ENCODE peak calls at places on chromosomes 5 and 9, in nine cellular contexts. One of them, this sample, is unnamed.

GRCh38 chr5:32420506-32420905 is 24.0 kb downstream of the ZFR start:
- DNase-seq in foreskin fibroblast: peak; percentile 61
- DNase-seq in mammary epithelial cell: peak; percentile 5
- DNase-seq in PC-9: no peak
- DNase-seq in epithelial cell of esophagus: no peak
- DNase-seq in GM06990: no peak
- DNase-seq in cardiac fibroblast: peak; percentile 50
- DNase-seq in lower lobe of right lung: no peak
- DNase-seq in IMR-90: peak; percentile 59
- DNase-seq in this sample: no peak

GRCh38 chr9:93301911-93302525 is 118.1 kb downstream of the WNK2 start:
- DNase-seq in foreskin fibroblast: no peak
- DNase-seq in mammary epithelial cell: no peak
- DNase-seq in PC-9: no peak
- DNase-seq in epithelial cell of esophagus: no peak
- DNase-seq in GM06990: no peak
- DNase-seq in cardiac fibroblast: no peak
- DNase-seq in lower lobe of right lung: peak; percentile 37
- DNase-seq in IMR-90: no peak
- DNase-seq in this sample: no peak

GRCh38 chr5:37495210-37495609 is 116.1 kb downstream of the WDR70 start:
- DNase-seq in foreskin fibroblast: peak; percentile 53
- DNase-seq in mammary epithelial cell: peak; percentile 14
- DNase-seq in PC-9: no peak
- DNase-seq in epithelial cell of esophagus: no peak
- DNase-seq in GM06990: no peak
- DNase-seq in cardiac fibroblast: peak; percentile 49
- DNase-seq in lower lobe of right lung: no peak
- DNase-seq in IMR-90: peak; percentile 39
- DNase-seq in this sample: no peak

GRCh38 chr5:162209005-162209605 is 141.5 kb downstream of the GABRG2 start:
- DNase-seq in foreskin fibroblast: no peak
- DNase-seq in mammary epithelial cell: peak; percentile 1
- DNase-seq in PC-9: peak; percentile 24
- DNase-seq in epithelial cell of esophagus: peak; percentile 16
- DNase-seq in GM06990: no peak
- DNase-seq in cardiac fibroblast: no peak
- DNase-seq in lower lobe of right lung: no peak
- DNase-seq in IMR-90: no peak
- DNase-seq in this sample: no peak

GRCh38 chr9:114384836-114385411 is 2.9 kb downstream of the AKNA start:
- DNase-seq in foreskin fibroblast: no peak
- DNase-seq in mammary epithelial cell: no peak
- DNase-seq in PC-9: no peak
- DNase-seq in epithelial cell of esophagus: no peak
- DNase-seq in GM06990: no peak
- DNase-seq in cardiac fibroblast: no peak
- DNase-seq in lower lobe of right lung: no peak
- DNase-seq in IMR-90: no peak
- DNase-seq in this sample: no peak

GRCh38 chr5:159099049-159099760 is 511 bp downstream of the EBF1 start:
- DNase-seq in foreskin fibroblast: peak; percentile 82
- DNase-seq in mammary epithelial cell: peak; percentile 50
- DNase-seq in PC-9: no peak
- DNase-seq in epithelial cell of esophagus: peak; percentile 52
- DNase-seq in GM06990: peak; percentile 84
- DNase-seq in cardiac fibroblast: peak; percentile 66
- DNase-seq in lower lobe of right lung: peak; percentile 48
- DNase-seq in IMR-90: peak; percentile 63
- DNase-seq in this sample: peak; percentile 38

GRCh38 chr5:149466457-149466972 is 84.7 kb downstream of the CSNK1A1 start:
- DNase-seq in foreskin fibroblast: peak; percentile 78
- DNase-seq in mammary epithelial cell: peak; percentile 45
- DNase-seq in PC-9: no peak
- DNase-seq in epithelial cell of esophagus: peak; percentile 72
- DNase-seq in GM06990: no peak
- DNase-seq in cardiac fibroblast: no peak
- DNase-seq in lower lobe of right lung: no peak
- DNase-seq in IMR-90: peak; percentile 95
- DNase-seq in this sample: no peak

GRCh38 chr5:172901012-172901780 is 58.0 kb upstream of the RPL26L1 start:
- DNase-seq in foreskin fibroblast: peak; percentile 55
- DNase-seq in mammary epithelial cell: no peak
- DNase-seq in PC-9: no peak
- DNase-seq in epithelial cell of esophagus: no peak
- DNase-seq in GM06990: no peak
- DNase-seq in cardiac fibroblast: peak; percentile 83
- DNase-seq in lower lobe of right lung: no peak
- DNase-seq in IMR-90: peak; percentile 98
- DNase-seq in this sample: peak; percentile 97

GRCh38 chr5:172370648-172371248 is 83.6 kb downstream of the SH3PXD2B start:
- DNase-seq in foreskin fibroblast: peak; percentile 82
- DNase-seq in mammary epithelial cell: peak; percentile 45
- DNase-seq in PC-9: no peak
- DNase-seq in epithelial cell of esophagus: peak; percentile 66
- DNase-seq in GM06990: no peak
- DNase-seq in cardiac fibroblast: peak; percentile 67
- DNase-seq in lower lobe of right lung: no peak
- DNase-seq in IMR-90: peak; percentile 71
- DNase-seq in this sample: no peak

GRCh38 chr5:67578011-67578410 is 381.4 kb upstream of the CD180 start:
- DNase-seq in foreskin fibroblast: peak; percentile 23
- DNase-seq in mammary epithelial cell: no peak
- DNase-seq in PC-9: no peak
- DNase-seq in epithelial cell of esophagus: no peak
- DNase-seq in GM06990: no peak
- DNase-seq in cardiac fibroblast: no peak
- DNase-seq in lower lobe of right lung: no peak
- DNase-seq in IMR-90: no peak
- DNase-seq in this sample: no peak

GRCh38 chr5:135276151-135276550 is 122.9 kb downstream of the MACROH2A1 start:
- DNase-seq in foreskin fibroblast: no peak
- DNase-seq in mammary epithelial cell: no peak
- DNase-seq in PC-9: no peak
- DNase-seq in epithelial cell of esophagus: no peak
- DNase-seq in GM06990: no peak
- DNase-seq in cardiac fibroblast: no peak
- DNase-seq in lower lobe of right lung: no peak
- DNase-seq in IMR-90: no peak
- DNase-seq in this sample: no peak

GRCh38 chr5:14582797-14583137 is 1.2 kb downstream of the OTULINL start:
- DNase-seq in foreskin fibroblast: peak; percentile 16
- DNase-seq in mammary epithelial cell: no peak
- DNase-seq in PC-9: no peak
- DNase-seq in epithelial cell of esophagus: no peak
- DNase-seq in GM06990: no peak
- DNase-seq in cardiac fibroblast: peak; percentile 5
- DNase-seq in lower lobe of right lung: peak; percentile 47
- DNase-seq in IMR-90: no peak
- DNase-seq in this sample: no peak

GRCh38 chr9:123445981-123446610 is 90.1 kb downstream of the CRB2 start:
- DNase-seq in foreskin fibroblast: peak; percentile 16
- DNase-seq in mammary epithelial cell: no peak
- DNase-seq in PC-9: no peak
- DNase-seq in epithelial cell of esophagus: peak; percentile 19
- DNase-seq in GM06990: no peak
- DNase-seq in cardiac fibroblast: peak; percentile 57
- DNase-seq in lower lobe of right lung: no peak
- DNase-seq in IMR-90: peak; percentile 43
- DNase-seq in this sample: no peak

GRCh38 chr5:88889165-88890069 is 6.4 kb upstream of the MEF2C start:
- DNase-seq in foreskin fibroblast: peak; percentile 71
- DNase-seq in mammary epithelial cell: no peak
- DNase-seq in PC-9: no peak
- DNase-seq in epithelial cell of esophagus: peak; percentile 9
- DNase-seq in GM06990: peak; percentile 86
- DNase-seq in cardiac fibroblast: peak; percentile 49
- DNase-seq in lower lobe of right lung: peak; percentile 77
- DNase-seq in IMR-90: peak; percentile 13
- DNase-seq in this sample: no peak

GRCh38 chr9:19642256-19642655 is 146.6 kb downstream of the SLC24A2 start:
- DNase-seq in foreskin fibroblast: no peak
- DNase-seq in mammary epithelial cell: no peak
- DNase-seq in PC-9: no peak
- DNase-seq in epithelial cell of esophagus: no peak
- DNase-seq in GM06990: no peak
- DNase-seq in cardiac fibroblast: peak; percentile 5
- DNase-seq in lower lobe of right lung: no peak
- DNase-seq in IMR-90: no peak
- DNase-seq in this sample: no peak

GRCh38 chr9:96382839-96383164 is 709 bp downstream of the SLC35D2 start:
- DNase-seq in foreskin fibroblast: no peak
- DNase-seq in mammary epithelial cell: no peak
- DNase-seq in PC-9: no peak
- DNase-seq in epithelial cell of esophagus: peak; percentile 18
- DNase-seq in GM06990: no peak
- DNase-seq in cardiac fibroblast: no peak
- DNase-seq in lower lobe of right lung: no peak
- DNase-seq in IMR-90: no peak
- DNase-seq in this sample: no peak
- H3K4me3 ChIP-seq in foreskin fibroblast: peak overlapping the region; percentile 61
- H3K4me3 ChIP-seq in mammary epithelial cell: peak overlapping the region; percentile 72
- H3K4me3 ChIP-seq in PC-9: peak overlapping the region; percentile 58
- H3K4me3 ChIP-seq in epithelial cell of esophagus: peak overlapping the region; percentile 66
- H3K4me3 ChIP-seq in GM06990: peak overlapping the region; percentile 62
- H3K4me3 ChIP-seq in cardiac fibroblast: peak overlapping the region; percentile 60
- H3K4me3 ChIP-seq in lower lobe of right lung: peak overlapping the region; percentile 78
- H3K4me3 ChIP-seq in IMR-90: peak overlapping the region; percentile 91
- H3K4me3 ChIP-seq in this sample: peak overlapping the region; percentile 49

DNA sequence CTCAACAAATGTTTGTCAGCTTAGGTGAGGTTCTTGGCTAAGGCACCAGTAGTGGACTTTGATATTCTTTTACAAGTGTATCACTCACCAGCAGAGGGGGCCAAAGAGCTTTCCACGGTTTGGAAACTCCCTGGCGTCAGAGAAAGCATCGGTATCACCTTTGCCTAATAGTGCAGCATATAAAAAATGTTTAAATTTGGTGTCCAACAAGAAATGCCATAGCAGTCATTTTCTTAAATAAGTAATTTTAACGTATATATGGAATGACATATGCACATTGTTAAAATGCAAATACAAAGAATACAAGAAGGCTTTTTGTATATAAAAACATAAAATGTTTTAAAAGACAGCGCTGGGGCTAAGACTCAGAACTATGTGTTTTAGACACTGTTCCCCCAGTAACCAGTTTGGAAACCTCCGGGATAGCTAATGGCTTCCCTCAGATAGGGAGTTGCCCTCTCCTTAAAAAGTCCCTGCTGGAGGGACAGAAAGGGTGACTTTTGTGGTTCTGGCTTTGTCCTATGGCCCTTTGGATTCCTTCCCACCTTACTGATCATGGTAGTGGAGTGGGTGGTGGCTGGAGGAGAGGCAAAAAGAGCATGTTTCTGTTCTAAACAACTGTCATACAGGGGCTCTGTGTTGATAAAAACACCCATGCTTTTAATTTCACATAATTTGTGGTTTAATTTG is 124.6 kb downstream of the GPBP1 start:
- DNase-seq in foreskin fibroblast: peak; percentile 91
- DNase-seq in mammary epithelial cell: peak; percentile 73
- DNase-seq in PC-9: peak; percentile 80
- DNase-seq in epithelial cell of esophagus: peak; percentile 89
- DNase-seq in GM06990: peak; percentile 4
- DNase-seq in cardiac fibroblast: peak; percentile 92
- DNase-seq in lower lobe of right lung: peak; percentile 60
- DNase-seq in IMR-90: peak; percentile 84
- DNase-seq in this sample: peak; percentile 87
- TF ChIP-seq CTCF in foreskin fibroblast: peak; percentile 72
- TF ChIP-seq CTCF in mammary epithelial cell: peak; percentile 76
- TF ChIP-seq CTCF in PC-9: peak; percentile 86
- TF ChIP-seq CTCF in epithelial cell of esophagus: peak; percentile 89
- TF ChIP-seq CTCF in GM06990: peak; percentile 76
- TF ChIP-seq CTCF in cardiac fibroblast: peak; percentile 83
- TF ChIP-seq CTCF in lower lobe of right lung: peak; percentile 77
- TF ChIP-seq CTCF in IMR-90: peak; percentile 90
- TF ChIP-seq CTCF in this sample: peak; percentile 81

GRCh38 chr9:34647084-34647403 is 569 bp downstream of the GALT start:
- DNase-seq in foreskin fibroblast: no peak
- DNase-seq in mammary epithelial cell: no peak
- DNase-seq in PC-9: no peak
- DNase-seq in epithelial cell of esophagus: no peak
- DNase-seq in GM06990: no peak
- DNase-seq in cardiac fibroblast: no peak
- DNase-seq in lower lobe of right lung: no peak
- DNase-seq in IMR-90: no peak
- DNase-seq in this sample: no peak

GRCh38 chr9:34648673-34649072 is 2.2 kb downstream of the GALT start:
- DNase-seq in foreskin fibroblast: no peak
- DNase-seq in mammary epithelial cell: no peak
- DNase-seq in PC-9: no peak
- DNase-seq in epithelial cell of esophagus: no peak
- DNase-seq in GM06990: no peak
- DNase-seq in cardiac fibroblast: no peak
- DNase-seq in lower lobe of right lung: no peak
- DNase-seq in IMR-90: no peak
- DNase-seq in this sample: no peak

GRCh38 chr9:34646211-34647083 is at the start of gene GALT:
- DNase-seq in foreskin fibroblast: peak; percentile 93
- DNase-seq in mammary epithelial cell: peak; percentile 85
- DNase-seq in PC-9: peak; percentile 91
- DNase-seq in epithelial cell of esophagus: peak; percentile 86
- DNase-seq in GM06990: peak; percentile 92
- DNase-seq in cardiac fibroblast: peak; percentile 87
- DNase-seq in lower lobe of right lung: peak; percentile 97
- DNase-seq in IMR-90: peak; percentile 77
- DNase-seq in this sample: peak; percentile 23

GRCh38 chr9:34644766-34645314 is 1.6 kb upstream of the GALT start:
- DNase-seq in foreskin fibroblast: no peak
- DNase-seq in mammary epithelial cell: no peak
- DNase-seq in PC-9: no peak
- DNase-seq in epithelial cell of esophagus: no peak
- DNase-seq in GM06990: no peak
- DNase-seq in cardiac fibroblast: no peak
- DNase-seq in lower lobe of right lung: no peak
- DNase-seq in IMR-90: no peak
- DNase-seq in this sample: no peak

GRCh38 chr9:34647651-34648050 is 1.2 kb downstream of the GALT start:
- DNase-seq in foreskin fibroblast: no peak
- DNase-seq in mammary epithelial cell: no peak
- DNase-seq in PC-9: no peak
- DNase-seq in epithelial cell of esophagus: no peak
- DNase-seq in GM06990: no peak
- DNase-seq in cardiac fibroblast: no peak
- DNase-seq in lower lobe of right lung: no peak
- DNase-seq in IMR-90: no peak
- DNase-seq in this sample: no peak
- H3K4me3 ChIP-seq in foreskin fibroblast: peak overlapping the region; percentile 66
- H3K4me3 ChIP-seq in mammary epithelial cell: peak overlapping the region; percentile 70
- H3K4me3 ChIP-seq in PC-9: peak overlapping the region; percentile 71
- H3K4me3 ChIP-seq in epithelial cell of esophagus: peak overlapping the region; percentile 73
- H3K4me3 ChIP-seq in GM06990: peak overlapping the region; percentile 97
- H3K4me3 ChIP-seq in cardiac fibroblast: peak overlapping the region; percentile 76
- H3K4me3 ChIP-seq in lower lobe of right lung: peak overlapping the region; percentile 92
- H3K4me3 ChIP-seq in IMR-90: peak overlapping the region; percentile 76
- H3K4me3 ChIP-seq in this sample: peak overlapping the region; percentile 54

DNA sequence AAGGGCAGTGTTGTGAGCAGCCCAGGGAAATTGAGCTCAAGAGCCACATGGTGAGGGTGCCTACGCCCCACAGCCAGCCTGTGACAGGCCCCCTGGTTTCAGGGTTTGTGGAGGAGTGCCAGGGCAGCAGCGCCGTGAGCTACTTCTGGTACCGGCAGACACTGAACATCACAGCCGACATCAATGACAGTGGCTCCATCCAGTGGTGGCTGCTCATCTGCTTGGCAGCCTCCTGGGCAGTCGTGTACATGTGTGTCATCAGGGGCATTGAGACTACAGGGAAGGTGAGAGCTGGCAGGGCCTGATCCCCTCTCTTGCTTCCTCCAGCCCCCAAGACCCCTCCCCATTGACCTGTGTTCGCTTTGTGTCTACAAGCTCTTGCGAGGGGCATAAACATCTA is 10.2 kb downstream of the SLC6A18 start:
- DNase-seq in foreskin fibroblast: no peak
- DNase-seq in mammary epithelial cell: no peak
- DNase-seq in PC-9: no peak
- DNase-seq in epithelial cell of esophagus: no peak
- DNase-seq in GM06990: no peak
- DNase-seq in cardiac fibroblast: no peak
- DNase-seq in lower lobe of right lung: no peak
- DNase-seq in IMR-90: no peak
- DNase-seq in this sample: no peak
- TF ChIP-seq CTCF in foreskin fibroblast: no peak
- TF ChIP-seq CTCF in mammary epithelial cell: no peak
- TF ChIP-seq CTCF in PC-9: no peak
- TF ChIP-seq CTCF in epithelial cell of esophagus: no peak
- TF ChIP-seq CTCF in GM06990: no peak
- TF ChIP-seq CTCF in cardiac fibroblast: no peak
- TF ChIP-seq CTCF in lower lobe of right lung: no peak
- TF ChIP-seq CTCF in IMR-90: no peak
- TF ChIP-seq CTCF in this sample: no peak

This sample was measured in astrocyte of the cerebellum.